ENCODE peak calls at places on chromosomes 1 and 21, in ten cellular contexts. R is aorta, A is right lobe of liver, G is suprapubic skin, W is IMR-90, X is heart right ventricle, Z is cardiac muscle cell, K is neuronal stem cell, J is upper lobe of right lung, C is testis. H is an unnamed sample. For H3K4me1, the result is how much of the 10 kb centered on the place peaks cover.

GRCh38 chr1:222711319-222712252 is 705 bp downstream of the AIDA start:
- DNase-seq in R (peak), A (peak), G (peak), W (peak), X (peak), Z (peak), K (peak), J (peak), C (peak), H (peak)

GRCh38 chr1:156616463-156616862 is 2.8 kb upstream of the HAPLN2 start:
- DNase-seq in R (no peak), A (no peak), G (no peak), W (peak), X (peak), Z (peak), K (no peak), J (no peak), C (peak), H (no peak)

GRCh38 chr1:2101946-2102345 is 51.7 kb downstream of the PRKCZ start:
- DNase-seq in R (peak), A (no peak), G (no peak), W (no peak), X (no peak), Z (no peak), K (no peak), J (peak), C (no peak), H (no peak)

GRCh38 chr21:21200103-21200938 is 202.1 kb downstream of the NCAM2 start:
- DNase-seq in R (peak), A (no peak), G (peak), W (peak), X (peak), Z (peak), K (no peak), J (no peak), C (peak), H (peak)

GRCh38 chr1:205775717-205776056 is 405 bp upstream of the RAB29 start:
- DNase-seq in R (no peak), A (no peak), G (no peak), W (peak), X (no peak), Z (peak), K (no peak), J (no peak), C (no peak), H (peak)

GRCh38 chr1:110119843-110120242 is 7.6 kb downstream of the UBL4B start:
- DNase-seq in R (no peak), A (no peak), G (no peak), W (no peak), X (no peak), Z (no peak), K (no peak), J (no peak), C (no peak), H (no peak)

GRCh38 chr1:180026556-180026955 is 71.9 kb downstream of the CEP350 start:
- DNase-seq in R (no peak), A (no peak), G (no peak), W (peak), X (no peak), Z (peak), K (no peak), J (no peak), C (no peak), H (no peak)

GRCh38 chr1:174051956-174052355 is 29.8 kb upstream of the RC3H1 start:
- DNase-seq in R (no peak), A (no peak), G (no peak), W (no peak), X (peak), Z (peak), K (peak), J (no peak), C (no peak), H (no peak)

GRCh38 chr1:183278736-183279591 is 92.9 kb downstream of the LAMC2 start:
- DNase-seq in R (no peak), A (no peak), G (no peak), W (peak), X (no peak), Z (peak), K (no peak), J (no peak), C (no peak), H (peak)

GRCh38 chr1:221039616-221040015 is 160.4 kb downstream of the HLX start:
- DNase-seq in R (no peak), A (no peak), G (no peak), W (peak), X (no peak), Z (no peak), K (no peak), J (no peak), C (no peak), H (no peak)

DNA sequence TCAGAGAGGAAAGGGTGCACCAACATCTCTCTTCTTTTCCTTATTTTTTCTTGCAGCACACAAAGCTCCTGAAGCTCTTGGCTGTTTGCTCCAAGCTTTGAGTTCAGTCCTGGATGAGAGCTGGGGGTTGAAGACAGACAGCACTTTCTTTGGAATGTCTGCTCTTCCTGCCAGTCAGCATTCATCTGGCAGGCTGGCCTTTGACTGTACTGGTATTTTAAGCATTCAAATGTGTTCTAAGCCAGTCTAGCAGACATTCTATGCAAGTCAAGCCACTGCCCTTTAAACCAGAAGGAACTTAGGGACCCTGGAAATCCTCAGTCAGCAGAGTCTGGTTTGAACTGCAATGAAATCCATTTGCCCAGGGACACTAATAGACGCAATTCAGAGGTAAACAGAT is 45.0 kb downstream of the XCL1 start:
- DNase-seq in R (no peak), A (no peak), G (no peak), W (no peak), X (no peak), Z (peak), K (no peak), J (no peak), C (no peak), H (no peak)
- H3K27ac ChIP-seq in R (peak), A (no peak), G (no peak), W (no peak), X (peak), Z (peak), K (no peak), J (no peak), C (no peak), H (no peak)

GRCh38 chr1:153780551-153780950 is 5.3 kb downstream of the SLC27A3 start:
- DNase-seq in R (no peak), A (no peak), G (no peak), W (no peak), X (no peak), Z (no peak), K (no peak), J (no peak), C (no peak), H (no peak)
- H3K4me1 ChIP-seq in R (under half), A (under half), G (under half), W (under half), X (under half), Z (under half), K (under half), J (under half), C (under half), H (under half)

DNA sequence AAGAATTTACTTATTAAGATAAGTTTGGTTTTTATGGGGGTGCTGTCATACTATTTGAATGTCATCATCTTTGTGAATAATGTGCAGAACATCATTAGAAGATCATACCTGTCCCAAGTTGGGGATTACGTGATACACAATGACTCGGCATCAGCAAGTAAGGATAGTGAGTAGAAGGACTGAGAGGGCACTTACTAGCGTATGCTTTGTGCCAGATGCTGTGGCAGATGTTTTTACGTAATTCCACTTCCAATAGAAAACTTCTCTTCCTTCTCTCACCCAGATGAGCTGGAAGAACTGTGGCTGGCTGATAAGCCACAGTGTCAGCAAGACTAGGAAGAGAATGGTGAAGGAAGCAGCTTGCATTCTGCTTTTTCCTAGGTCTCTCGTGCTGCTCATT is 28.1 kb upstream of the TGFB2 start:
- DNase-seq in R (no peak), A (no peak), G (no peak), W (no peak), X (no peak), Z (peak), K (no peak), J (no peak), C (no peak), H (no peak)
- H3K27ac ChIP-seq in R (no peak), A (no peak), G (no peak), W (no peak), X (no peak), Z (peak), K (no peak), J (no peak), C (no peak), H (no peak)

GRCh38 chr1:26043765-26044164 is 2.2 kb downstream of the SLC30A2 start:
- DNase-seq in R (no peak), A (no peak), G (no peak), W (no peak), X (no peak), Z (no peak), K (no peak), J (no peak), C (no peak), H (no peak)

GRCh38 chr1:26045712-26046312 is at the start of gene SLC30A2:
- DNase-seq in R (no peak), A (no peak), G (no peak), W (no peak), X (no peak), Z (no peak), K (no peak), J (no peak), C (no peak), H (no peak)

GRCh38 chr1:26046313-26047031 is 554 bp upstream of the SLC30A2 start:
- DNase-seq in R (no peak), A (no peak), G (no peak), W (no peak), X (no peak), Z (no peak), K (no peak), J (no peak), C (no peak), H (no peak)

GRCh38 chr1:26044971-26045711 is 777 bp downstream of the SLC30A2 start:
- DNase-seq in R (no peak), A (no peak), G (no peak), W (no peak), X (no peak), Z (no peak), K (no peak), J (no peak), C (no peak), H (no peak)

DNA sequence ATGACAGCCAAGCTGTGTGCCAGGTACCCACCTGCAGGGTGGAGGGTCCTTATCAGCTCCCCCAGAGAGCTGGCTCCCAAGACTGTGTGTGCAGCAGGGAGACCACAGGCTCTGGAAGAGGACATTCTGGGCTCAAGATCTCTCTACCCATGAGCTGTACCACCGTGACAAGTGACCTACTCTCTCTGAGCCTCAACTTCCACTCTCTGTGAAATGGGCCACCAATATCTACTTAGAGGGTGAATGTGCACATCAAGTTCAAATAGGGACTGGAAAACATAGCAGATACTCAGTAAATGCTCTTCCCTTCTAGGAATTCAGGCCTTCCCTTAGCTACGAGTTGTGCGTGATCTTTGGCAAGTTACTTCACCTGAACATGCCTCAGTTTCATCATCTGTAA is 1.5 kb downstream of the SLC30A2 start:
- DNase-seq in R (no peak), A (no peak), G (no peak), W (no peak), X (no peak), Z (no peak), K (no peak), J (no peak), C (no peak), H (no peak)
- H3K4me1 ChIP-seq in R (under half), A (under half), G (under half), W (under half), X (under half), Z (under half), K (under half), J (under half), C (under half), H (under half)

GRCh38 chr1:198681831-198682756 is 43.3 kb downstream of the PTPRC start:
- DNase-seq in R (peak), A (peak), G (peak), W (peak), X (peak), Z (peak), K (peak), J (peak), C (peak), H (peak)

GRCh38 chr1:198683449-198683848 is 44.6 kb downstream of the PTPRC start:
- DNase-seq in R (no peak), A (no peak), G (no peak), W (no peak), X (no peak), Z (no peak), K (no peak), J (no peak), C (no peak), H (no peak)

GRCh38 chr1:198687429-198687828 is 48.6 kb downstream of the PTPRC start:
- DNase-seq in R (no peak), A (no peak), G (no peak), W (no peak), X (no peak), Z (no peak), K (no peak), J (no peak), C (no peak), H (no peak)

GRCh38 chr1:198691063-198691462 is 52.2 kb downstream of the PTPRC start:
- DNase-seq in R (no peak), A (no peak), G (no peak), W (no peak), X (no peak), Z (no peak), K (no peak), J (no peak), C (no peak), H (no peak)

DNA sequence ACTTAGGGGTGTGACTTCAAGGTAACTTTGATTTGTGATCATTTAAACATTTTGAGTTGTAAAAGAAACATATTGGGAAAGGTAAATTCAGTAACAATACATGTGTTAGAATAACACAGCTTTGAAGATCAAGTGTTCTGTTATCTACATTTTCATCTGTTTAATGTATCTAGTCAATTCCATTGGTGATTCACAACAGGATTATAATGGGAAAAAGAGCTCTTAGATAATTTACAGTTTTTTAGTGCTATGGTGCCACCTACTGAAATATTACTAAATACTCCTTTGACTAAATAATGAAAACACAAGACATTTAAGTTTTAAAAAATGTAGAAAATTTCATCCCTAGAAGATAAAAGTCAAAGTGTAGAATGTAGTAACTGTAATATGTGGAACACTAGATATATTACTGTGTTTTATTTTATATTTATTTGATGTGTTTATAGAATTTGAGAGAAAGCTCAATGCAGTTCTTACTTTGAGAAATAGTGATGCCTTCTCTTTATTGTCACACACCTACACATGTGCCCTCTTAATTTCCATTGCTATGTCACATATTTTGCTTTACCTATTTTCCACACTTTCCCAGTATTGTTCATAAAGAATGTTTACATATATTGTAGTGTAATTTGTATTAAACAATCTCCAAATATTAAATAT is 47.4 kb downstream of the PTPRC start:
- DNase-seq in R (no peak), A (no peak), G (no peak), W (peak), X (no peak), Z (peak), K (peak), J (no peak), C (no peak), H (peak)
- H3K27ac ChIP-seq in R (no peak), A (no peak), G (no peak), W (no peak), X (no peak), Z (no peak), K (no peak), J (no peak), C (no peak), H (no peak)

DNA sequence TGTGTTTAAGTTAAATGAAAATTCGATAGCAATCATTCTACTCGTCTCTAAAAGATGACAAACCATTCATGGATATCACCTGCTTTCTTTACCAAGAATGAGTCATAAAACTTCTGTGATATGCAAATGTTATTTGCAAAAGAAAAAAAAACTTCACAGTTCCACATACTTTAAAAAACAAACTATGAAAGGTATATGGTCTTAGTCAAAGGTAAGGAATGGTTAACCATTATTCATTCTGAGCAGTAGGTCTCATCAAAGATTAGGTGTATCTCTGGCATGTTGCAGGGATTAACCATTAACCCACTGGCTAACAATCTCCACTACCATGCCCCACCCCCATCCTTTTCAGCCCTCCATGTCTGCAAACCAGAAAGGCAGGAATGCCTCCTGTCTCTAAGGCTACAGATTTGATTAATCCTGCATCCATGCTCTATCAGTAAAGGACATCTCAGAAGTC is 44.4 kb downstream of the PTPN14 start:
- DNase-seq in R (no peak), A (no peak), G (no peak), W (no peak), X (no peak), Z (no peak), K (no peak), J (no peak), C (no peak), H (peak)
- H3K4me1 ChIP-seq in R (under half), A (under half), G (under half), W (under half), X (under half), Z (under half), K (under half), J (under half), C (under half), H (under half)

DNA sequence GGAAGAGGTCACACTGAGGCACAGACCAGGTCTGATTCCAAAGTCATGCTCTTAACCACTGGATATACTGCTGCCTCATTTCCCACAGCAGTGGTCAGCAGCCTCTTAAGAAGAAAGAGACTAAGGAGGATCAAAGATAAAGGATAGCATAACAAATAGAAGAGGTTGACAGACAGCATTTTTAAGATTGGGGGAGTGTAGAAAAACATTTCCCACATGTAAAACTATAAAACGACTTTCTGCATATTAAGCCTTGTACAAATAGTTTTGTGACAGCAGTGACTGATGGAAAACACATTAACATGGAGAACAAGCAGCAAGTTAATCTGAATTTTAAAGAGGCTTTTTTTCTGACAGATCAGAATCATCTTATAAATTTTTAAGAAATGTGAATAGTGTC is 92.0 kb downstream of the SELENOF start:
- DNase-seq in R (no peak), A (no peak), G (no peak), W (no peak), X (no peak), Z (no peak), K (no peak), J (no peak), C (no peak), H (no peak)
- H3K27ac ChIP-seq in R (no peak), A (no peak), G (no peak), W (no peak), X (no peak), Z (no peak), K (no peak), J (no peak), C (no peak), H (no peak)

GRCh38 chr1:230112131-230112701 is 45.2 kb downstream of the GALNT2 start:
- DNase-seq in R (no peak), A (no peak), G (no peak), W (peak), X (no peak), Z (no peak), K (peak), J (no peak), C (no peak), H (no peak)

GRCh38 chr1:230113230-230113604 is 46.2 kb downstream of the GALNT2 start:
- DNase-seq in R (no peak), A (no peak), G (no peak), W (no peak), X (no peak), Z (no peak), K (no peak), J (no peak), C (no peak), H (no peak)

GRCh38 chr1:230114245-230114651 is 47.2 kb downstream of the GALNT2 start:
- DNase-seq in R (no peak), A (peak), G (no peak), W (peak), X (no peak), Z (peak), K (no peak), J (no peak), C (no peak), H (no peak)

GRCh38 chr1:230113605-230114241 is 46.7 kb downstream of the GALNT2 start:
- DNase-seq in R (peak), A (peak), G (no peak), W (peak), X (peak), Z (peak), K (no peak), J (no peak), C (no peak), H (peak)

GRCh38 chr1:230112782-230113181 is 45.7 kb downstream of the GALNT2 start:
- DNase-seq in R (no peak), A (peak), G (no peak), W (no peak), X (no peak), Z (no peak), K (no peak), J (no peak), C (no peak), H (no peak)
- H3K4me1 ChIP-seq in R (under half), A (under half), G (under half), W (under half), X (under half), Z (under half), K (under half), J (under half), C (under half), H (under half)